ENCODE peak calls at places on chromosomes 3 and 15, in five cellular contexts. G, J, V, P and Z are unnamed samples. For H3K4me1, the result is how much of the 10 kb centered on the place peaks cover.

GRCh38 chr15:58770519-58770856 is 614 bp upstream of the MINDY2 start:
- DNase-seq in G (no peak), P (no peak), V (peak), J (peak), Z (no peak)

GRCh38 chr3:12986986-12987385 is 86.2 kb downstream of the IQSEC1 start:
- DNase-seq in G (no peak), V (no peak), J (no peak), P (no peak), Z (no peak)

GRCh38 chr3:149653136-149653535 is 4.7 kb downstream of the WWTR1 start:
- DNase-seq in J (no peak), V (no peak), G (no peak), P (no peak), Z (no peak)

GRCh38 chr3:128060473-128061381 is 8.5 kb downstream of the SEC61A1 start:
- DNase-seq in P (no peak), V (no peak), J (no peak), G (peak), Z (no peak)

GRCh38 chr15:85579957-85580694 is 199.7 kb downstream of the AKAP13 start:
- DNase-seq in G (no peak), J (peak), V (peak), P (peak), Z (peak)

GRCh38 chr3:36776436-36776835 is 12.1 kb upstream of the DCLK3 start:
- DNase-seq in G (no peak), P (no peak), V (no peak), J (no peak), Z (no peak)

GRCh38 chr3:180253283-180253682 is 216.5 kb upstream of the PEX5L start:
- DNase-seq in P (no peak), J (no peak), V (no peak), G (no peak), Z (no peak)

GRCh38 chr3:12489832-12490231 is 5.6 kb downstream of the TSEN2 start:
- DNase-seq in J (no peak), P (no peak), V (no peak), G (no peak), Z (no peak)

GRCh38 chr3:179907784-179908482 is 128.8 kb downstream of the PEX5L start:
- DNase-seq in J (no peak), V (no peak), P (no peak), G (no peak), Z (no peak)

GRCh38 chr3:194584866-194585265 is 48.4 kb downstream of the TMEM44 start:
- DNase-seq in P (no peak), G (no peak), J (no peak), V (no peak), Z (no peak)

GRCh38 chr3:73074681-73075305 is 13.3 kb downstream of the EBLN2 start:
- DNase-seq in G (no peak), J (no peak), V (no peak), P (no peak), Z (no peak)

GRCh38 chr3:105856605-105857004 is 12.2 kb downstream of the CBLB start:
- DNase-seq in P (no peak), V (no peak), G (no peak), J (no peak), Z (no peak)

GRCh38 chr3:187759601-187760000 is 14.3 kb upstream of the BCL6 start:
- DNase-seq in V (no peak), G (no peak), J (no peak), P (no peak), Z (no peak)

GRCh38 chr3:48560648-48561018 is 2.9 kb downstream of the UCN2 start:
- DNase-seq in V (no peak), G (no peak), J (no peak), P (no peak), Z (peak)

GRCh38 chr3:2826036-2826435 is 284.1 kb downstream of the IL5RA start:
- DNase-seq in G (no peak), J (no peak), V (no peak), P (no peak), Z (no peak)

GRCh38 chr3:124395584-124396340 is 334.5 kb upstream of the UMPS start:
- DNase-seq in P (no peak), V (no peak), J (no peak), G (no peak), Z (no peak)

GRCh38 chr15:27827336-27827735 is 271.8 kb downstream of the OCA2 start:
- DNase-seq in V (no peak), J (no peak), P (no peak), G (no peak), Z (no peak)

GRCh38 chr3:120435621-120436020 is 15.2 kb downstream of the FSTL1 start:
- DNase-seq in V (no peak), J (no peak), P (peak), G (no peak), Z (no peak)

GRCh38 chr3:191329654-191330308 is 545 bp downstream of the UTS2B start:
- DNase-seq in G (no peak), V (peak), P (peak), J (no peak), Z (peak)

GRCh38 chr15:96348112-96349027 is 17.9 kb downstream of the NR2F2 start:
- DNase-seq in V (no peak), J (peak), G (no peak), P (no peak), Z (no peak)

GRCh38 chr15:96349034-96349932 is 18.8 kb downstream of the NR2F2 start:
- DNase-seq in V (no peak), G (no peak), J (no peak), P (no peak), Z (no peak)

GRCh38 chr15:96346409-96346808 is 15.9 kb downstream of the NR2F2 start:
- DNase-seq in P (no peak), V (no peak), J (no peak), G (no peak), Z (no peak)

GRCh38 chr15:96345560-96346389 is 15.3 kb downstream of the NR2F2 start:
- DNase-seq in P (peak), J (peak), G (no peak), V (no peak), Z (peak)

GRCh38 chr15:96347181-96348111 is 16.9 kb downstream of the NR2F2 start:
- DNase-seq in G (no peak), P (no peak), V (no peak), J (peak), Z (no peak)
- H3K4me3 ChIP-seq in G (peak), P (no peak), V (peak), J (peak), Z (peak)

GRCh38 chr3:156610154-156610553 is 55.2 kb upstream of the SSR3 start:
- DNase-seq in V (no peak), J (no peak), G (peak), P (no peak), Z (no peak)

GRCh38 chr3:156609546-156609945 is 54.6 kb upstream of the SSR3 start:
- DNase-seq in J (no peak), V (no peak), P (no peak), G (no peak), Z (no peak)

GRCh38 chr3:156608601-156609000 is 53.7 kb upstream of the SSR3 start:
- DNase-seq in P (no peak), V (no peak), G (peak), J (no peak), Z (no peak)

GRCh38 chr3:156606729-156607128 is 51.8 kb upstream of the SSR3 start:
- DNase-seq in V (no peak), G (no peak), J (no peak), P (no peak), Z (no peak)

GRCh38 chr3:156609115-156609514 is 54.2 kb upstream of the SSR3 start:
- DNase-seq in P (no peak), G (no peak), V (no peak), J (no peak), Z (no peak)
- TF ChIP-seq EP300 in P (no peak), G (no peak), V (no peak), J (no peak), Z (no peak)

DNA sequence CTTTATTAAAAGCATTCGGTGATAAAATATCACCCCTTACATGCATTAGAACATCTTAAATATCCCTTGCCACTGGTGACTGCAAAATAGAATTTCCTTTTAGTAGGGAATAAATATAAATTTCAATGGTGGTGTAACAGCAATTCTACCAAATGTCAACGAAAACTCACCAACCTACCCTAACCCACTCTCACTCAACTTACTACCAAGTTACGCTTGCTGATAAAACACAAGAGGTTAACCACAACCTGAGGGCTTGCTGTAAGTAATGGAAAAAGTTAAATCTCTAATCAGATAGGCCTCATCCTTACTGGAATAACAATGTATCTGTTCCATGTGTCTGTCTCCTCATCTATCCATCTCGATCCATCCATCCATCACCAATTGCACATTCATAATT is 274.7 kb downstream of the FOXP1 start:
- DNase-seq in P (no peak), J (no peak), V (no peak), G (no peak), Z (no peak)
- H3K4me1 ChIP-seq in P (under half), J (under half), V (under half), G (half or more), Z (under half)

DNA sequence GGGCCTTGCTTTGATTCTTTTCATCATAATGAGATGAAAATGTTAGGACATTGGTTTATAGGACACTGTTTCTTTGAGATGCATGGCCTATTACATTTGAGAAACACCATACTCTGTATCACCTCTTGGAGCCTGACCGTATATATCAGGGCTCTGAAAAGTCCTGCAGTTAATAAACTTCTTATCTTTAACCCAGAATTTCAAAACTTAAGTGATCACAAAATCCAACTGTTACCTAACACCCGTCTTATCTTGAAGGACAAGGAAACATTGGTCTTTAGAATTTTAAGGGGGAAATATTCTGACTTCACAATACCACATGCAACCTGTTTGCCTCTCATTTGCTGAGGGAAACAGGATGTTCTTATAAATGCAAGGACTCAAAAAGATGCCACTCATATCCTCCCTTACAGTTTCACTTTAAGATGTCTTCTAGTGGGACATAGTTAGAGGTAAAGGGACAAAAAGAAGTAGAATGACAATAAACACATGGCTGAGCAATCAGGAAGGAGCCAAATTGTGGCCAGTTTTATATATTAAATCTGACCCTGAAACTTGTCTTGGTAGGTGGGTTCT is 67.8 kb downstream of the CRTC3 start:
- DNase-seq in P (no peak), J (no peak), G (no peak), V (no peak), Z (no peak)
- H3K4me3 ChIP-seq in P (no peak), J (no peak), G (no peak), V (no peak), Z (no peak)